ENCODE peak calls at places on chromosomes 13 and 19, in four cellular contexts. One of them, this sample, is unnamed.

GRCh38 chr19:4174212-4174894 is 8.0 kb downstream of the SIRT6 start:
- DNase-seq in heart right ventricle: no peak
- DNase-seq in DMS153: no peak
- DNase-seq in adipocyte: no peak
- DNase-seq in this sample: no peak

GRCh38 chr13:60755380-60756163 is 358.6 kb downstream of the TDRD3 start:
- DNase-seq in heart right ventricle: no peak
- DNase-seq in DMS153: no peak
- DNase-seq in adipocyte: no peak
- DNase-seq in this sample: no peak

GRCh38 chr13:20209937-20210336 is 17.2 kb upstream of the GJB2 start:
- DNase-seq in heart right ventricle: no peak
- DNase-seq in DMS153: no peak
- DNase-seq in adipocyte: no peak
- DNase-seq in this sample: no peak

GRCh38 chr13:114125589-114125988 is 6.8 kb downstream of the RASA3 start:
- DNase-seq in heart right ventricle: no peak
- DNase-seq in DMS153: no peak
- DNase-seq in adipocyte: no peak
- DNase-seq in this sample: no peak

GRCh38 chr13:40629678-40630384 is 36.6 kb downstream of the FOXO1 start:
- DNase-seq in heart right ventricle: no peak
- DNase-seq in DMS153: no peak
- DNase-seq in adipocyte: no peak
- DNase-seq in this sample: no peak

GRCh38 chr13:83879431-83880171 is 2.7 kb downstream of the SLITRK1 start:
- DNase-seq in heart right ventricle: no peak
- DNase-seq in DMS153: no peak
- DNase-seq in adipocyte: peak; percentile 26
- DNase-seq in this sample: peak; percentile 12

GRCh38 chr19:11420894-11421606 is 1.9 kb upstream of the RGL3 start:
- DNase-seq in heart right ventricle: peak; percentile 54
- DNase-seq in DMS153: peak; percentile 20
- DNase-seq in adipocyte: no peak
- DNase-seq in this sample: no peak

GRCh38 chr13:67200605-67201004 is 29.5 kb downstream of the PCDH9 start:
- DNase-seq in heart right ventricle: no peak
- DNase-seq in DMS153: no peak
- DNase-seq in adipocyte: no peak
- DNase-seq in this sample: no peak

GRCh38 chr13:108700421-108701170 is 71.2 kb downstream of the MYO16 start:
- DNase-seq in heart right ventricle: no peak
- DNase-seq in DMS153: no peak
- DNase-seq in adipocyte: peak; percentile 32
- DNase-seq in this sample: no peak

GRCh38 chr13:105272660-105273631 is 1262.5 kb downstream of the EFNB2 start:
- DNase-seq in heart right ventricle: no peak
- DNase-seq in DMS153: no peak
- DNase-seq in adipocyte: peak; percentile 22
- DNase-seq in this sample: no peak

GRCh38 chr13:49357694-49358093 is 86.2 kb downstream of the CAB39L start:
- DNase-seq in heart right ventricle: no peak
- DNase-seq in DMS153: no peak
- DNase-seq in adipocyte: peak; percentile 56
- DNase-seq in this sample: peak; percentile 87

GRCh38 chr19:11766597-11767591 is at the start of gene ZNF441:
- DNase-seq in heart right ventricle: peak; percentile 98
- DNase-seq in DMS153: peak; percentile 90
- DNase-seq in adipocyte: peak; percentile 98
- DNase-seq in this sample: peak; percentile 98

GRCh38 chr19:55640043-55640576 is 692 bp upstream of the ZNF580 start:
- DNase-seq in heart right ventricle: peak; percentile 71
- DNase-seq in DMS153: peak; percentile 79
- DNase-seq in adipocyte: peak; percentile 85
- DNase-seq in this sample: peak; percentile 93

GRCh38 chr19:41297628-41298326 is 12.2 kb upstream of the CCDC97 start:
- DNase-seq in heart right ventricle: no peak
- DNase-seq in DMS153: no peak
- DNase-seq in adipocyte: no peak
- DNase-seq in this sample: peak; percentile 23

GRCh38 chr19:37990362-37990761 is 83.4 kb downstream of the SIPA1L3 start:
- DNase-seq in heart right ventricle: no peak
- DNase-seq in DMS153: no peak
- DNase-seq in adipocyte: no peak
- DNase-seq in this sample: no peak

GRCh38 chr13:46265292-46265691 is 53.6 kb downstream of the LRRC63 start:
- DNase-seq in heart right ventricle: no peak
- DNase-seq in DMS153: no peak
- DNase-seq in adipocyte: no peak
- DNase-seq in this sample: no peak

GRCh38 chr13:51814825-51815650 is 11.1 kb upstream of the DHRS12 start:
- DNase-seq in heart right ventricle: no peak
- DNase-seq in DMS153: peak; percentile 33
- DNase-seq in adipocyte: peak; percentile 82
- DNase-seq in this sample: peak; percentile 66

GRCh38 chr13:90205911-90206310 is 1141.6 kb upstream of the MIR17HG start:
- DNase-seq in heart right ventricle: no peak
- DNase-seq in DMS153: no peak
- DNase-seq in adipocyte: no peak
- DNase-seq in this sample: no peak

GRCh38 chr19:44649578-44650145 is 6.0 kb downstream of the PVR start:
- DNase-seq in heart right ventricle: peak; percentile 28
- DNase-seq in DMS153: no peak
- DNase-seq in adipocyte: no peak
- DNase-seq in this sample: no peak

GRCh38 chr13:76917096-76917495 is 30.9 kb upstream of the KCTD12 start:
- DNase-seq in heart right ventricle: no peak
- DNase-seq in DMS153: no peak
- DNase-seq in adipocyte: peak; percentile 38
- DNase-seq in this sample: peak; percentile 66

GRCh38 chr19:20235156-20235555 is 68.1 kb downstream of the ZNF486 start:
- DNase-seq in heart right ventricle: no peak
- DNase-seq in DMS153: no peak
- DNase-seq in adipocyte: no peak
- DNase-seq in this sample: no peak

GRCh38 chr13:48853381-48854102 is 122.2 kb upstream of the FNDC3A start:
- DNase-seq in heart right ventricle: no peak
- DNase-seq in DMS153: no peak
- DNase-seq in adipocyte: peak; percentile 41
- DNase-seq in this sample: peak; percentile 20

GRCh38 chr19:58002384-58003152 is at the start of gene ZNF606:
- DNase-seq in heart right ventricle: peak; percentile 89
- DNase-seq in DMS153: peak; percentile 71
- DNase-seq in adipocyte: peak; percentile 94
- DNase-seq in this sample: peak; percentile 96

GRCh38 chr13:101640797-101641400 is 188.4 kb downstream of the ITGBL1 start:
- DNase-seq in heart right ventricle: no peak
- DNase-seq in DMS153: no peak
- DNase-seq in adipocyte: peak; percentile 22
- DNase-seq in this sample: peak; percentile 80

GRCh38 chr19:4456843-4457653 is 546 bp downstream of the UBXN6 start:
- DNase-seq in heart right ventricle: peak; percentile 51
- DNase-seq in DMS153: no peak
- DNase-seq in adipocyte: peak; percentile 85
- DNase-seq in this sample: peak; percentile 75

GRCh38 chr19:27745978-27746542 is 1466.9 kb downstream of the UQCRFS1 start:
- DNase-seq in heart right ventricle: no peak
- DNase-seq in DMS153: no peak
- DNase-seq in adipocyte: no peak
- DNase-seq in this sample: no peak

GRCh38 chr19:8355631-8356402 is 8.1 kb upstream of the ANGPTL4 start:
- DNase-seq in heart right ventricle: no peak
- DNase-seq in DMS153: no peak
- DNase-seq in adipocyte: peak; percentile 84
- DNase-seq in this sample: peak; percentile 96

GRCh38 chr13:75800545-75800944 is 164.4 kb downstream of the LMO7 start:
- DNase-seq in heart right ventricle: no peak
- DNase-seq in DMS153: no peak
- DNase-seq in adipocyte: no peak
- DNase-seq in this sample: no peak

GRCh38 chr13:48775804-48776203 is 122.1 kb downstream of the CYSLTR2 start:
- DNase-seq in heart right ventricle: no peak
- DNase-seq in DMS153: no peak
- DNase-seq in adipocyte: peak; percentile 63
- DNase-seq in this sample: peak; percentile 96

GRCh38 chr19:46022431-46023310 is at the start of gene PGLYRP1:
- DNase-seq in heart right ventricle: no peak
- DNase-seq in DMS153: no peak
- DNase-seq in adipocyte: no peak
- DNase-seq in this sample: no peak

GRCh38 chr13:71148391-71148790 is 718.6 kb downstream of the DACH1 start:
- DNase-seq in heart right ventricle: no peak
- DNase-seq in DMS153: no peak
- DNase-seq in adipocyte: no peak
- DNase-seq in this sample: no peak

GRCh38 chr13:106424805-106425204 is 110.7 kb downstream of the EFNB2 start:
- DNase-seq in heart right ventricle: no peak
- DNase-seq in DMS153: no peak
- DNase-seq in adipocyte: no peak
- DNase-seq in this sample: no peak

GRCh38 chr13:79995334-79995733 is 345.6 kb downstream of the SPRY2 start:
- DNase-seq in heart right ventricle: no peak
- DNase-seq in DMS153: no peak
- DNase-seq in adipocyte: peak; percentile 35
- DNase-seq in this sample: peak; percentile 95

GRCh38 chr19:6061420-6062130 is 48.7 kb downstream of the RFX2 start:
- DNase-seq in heart right ventricle: no peak
- DNase-seq in DMS153: no peak
- DNase-seq in adipocyte: no peak
- DNase-seq in this sample: no peak

GRCh38 chr13:112839347-112840105 is 129.5 kb upstream of the MCF2L start:
- DNase-seq in heart right ventricle: no peak
- DNase-seq in DMS153: no peak
- DNase-seq in adipocyte: peak; percentile 25
- DNase-seq in this sample: peak; percentile 87

GRCh38 chr19:1122972-1123363 is 19.2 kb downstream of the GPX4 start:
- DNase-seq in heart right ventricle: peak; percentile 63
- DNase-seq in DMS153: no peak
- DNase-seq in adipocyte: peak; percentile 81
- DNase-seq in this sample: peak; percentile 93

GRCh38 chr13:110646442-110647364 is 31.4 kb downstream of the NAXD start:
- DNase-seq in heart right ventricle: no peak
- DNase-seq in DMS153: no peak
- DNase-seq in adipocyte: no peak
- DNase-seq in this sample: no peak

GRCh38 chr19:35757231-35757748 is 461 bp upstream of the HSPB6 start:
- DNase-seq in heart right ventricle: peak; percentile 87
- DNase-seq in DMS153: no peak
- DNase-seq in adipocyte: peak; percentile 95
- DNase-seq in this sample: peak; percentile 93